ENCODE peak calls at places on chromosomes 11 and 22, in five cellular contexts. L is NK-92 treated with Interleukin-12 subunit alpha and Interleukin-12 subunit beta, amount 100 ng/mL, for 24 hours; K is T-helper 1 cell; G is activated T-cell treated with anti-CD3 and anti-CD28 coated beads for 1 hour; P is EH. N is an unnamed sample.

GRCh38 chr11:68666854-68667253 is 17.5 kb upstream of the GAL start:
- DNase-seq in L (no peak), K (no peak), G (no peak), P (no peak), N (no peak)

GRCh38 chr22:30871391-30872281 is 96.9 kb downstream of the MORC2 start:
- DNase-seq in L (no peak), K (no peak), G (no peak), P (no peak), N (no peak)

GRCh38 chr22:20626811-20627210 is 119.4 kb downstream of the MED15 start:
- DNase-seq in L (no peak), K (no peak), G (no peak), P (no peak), N (no peak)

GRCh38 chr11:5986885-5987284 is at the start of gene OR52L1:
- DNase-seq in L (no peak), K (no peak), G (no peak), P (no peak), N (no peak)

GRCh38 chr22:19051381-19051780 is 70.8 kb downstream of the DGCR2 start:
- DNase-seq in L (no peak), K (no peak), G (no peak), P (no peak), N (no peak)

GRCh38 chr11:43837879-43838278 is 42.8 kb upstream of the ALKBH3 start:
- DNase-seq in L (no peak), K (no peak), G (no peak), P (peak), N (no peak)

GRCh38 chr11:67616431-67617242 is 9.9 kb downstream of the NDUFV1 start:
- DNase-seq in L (no peak), K (no peak), G (no peak), P (no peak), N (no peak)

GRCh38 chr11:133698654-133699053 is 146.7 kb downstream of the SPATA19 start:
- DNase-seq in L (no peak), K (no peak), G (no peak), P (no peak), N (no peak)

GRCh38 chr11:76095891-76096290 is 110.4 kb downstream of the WNT11 start:
- DNase-seq in L (no peak), K (no peak), G (no peak), P (no peak), N (no peak)

GRCh38 chr22:47168900-47169800 is 406.7 kb downstream of the TBC1D22A start:
- DNase-seq in L (no peak), K (peak), G (no peak), P (peak), N (no peak)

GRCh38 chr11:26297179-26297970 is 34.6 kb upstream of the ANO3 start:
- DNase-seq in L (no peak), K (no peak), G (no peak), P (peak), N (no peak)

GRCh38 chr22:35315855-35316745 is 16.4 kb downstream of the TOM1 start:
- DNase-seq in L (no peak), K (no peak), G (no peak), P (no peak), N (no peak)

N was measured in naive thymus-derived CD8-positive, alpha-beta T cell.